ENCODE peak calls at places on chromosomes 5 and 9, in four cellular contexts. Z is kidney glomerular epithelial cell, B is Ammon's horn, O is OCI-M1. H is an unnamed sample.

GRCh38 chr5:72271696-72272095 is 48.3 kb downstream of the MRPS27 start:
- DNase-seq in O (no peak), B (no peak), Z (no peak), H (no peak)

GRCh38 chr9:134191455-134192209 is 27.3 kb upstream of the RNU6ATAC start:
- DNase-seq in O (no peak), B (no peak), Z (no peak), H (no peak)

GRCh38 chr9:136021891-136022681 is 60.9 kb upstream of the UBAC1 start:
- DNase-seq in B (no peak), Z (no peak), O (no peak), H (no peak)

GRCh38 chr5:171681667-171682066 is 104.0 kb upstream of the SMIM23 start:
- DNase-seq in O (no peak), B (no peak), Z (no peak), H (no peak)

GRCh38 chr5:143879646-143880045 is 67.7 kb downstream of the HMHB1 start:
- DNase-seq in O (no peak), Z (no peak), B (no peak), H (no peak)

GRCh38 chr5:1864896-1865440 is 17.8 kb downstream of the IRX4 start:
- DNase-seq in Z (no peak), B (no peak), O (no peak), H (no peak)

GRCh38 chr5:45035991-45036390 is 227.2 kb downstream of the MRPS30 start:
- DNase-seq in B (no peak), O (no peak), Z (no peak), H (no peak)

GRCh38 chr5:154318691-154319090 is 127.1 kb upstream of the SAP30L start:
- DNase-seq in B (no peak), Z (no peak), O (no peak), H (no peak)

GRCh38 chr9:134293576-134294227 is 32.6 kb upstream of the RXRA start:
- DNase-seq in Z (no peak), B (peak; percentile 49), O (no peak), H (no peak)